ENCODE peak calls at places on chromosomes 6 and 20, in four cellular contexts. One of them, this sample, is unnamed.

GRCh38 chr6:14294270-14294951 is 176.8 kb downstream of the CD83 start:
- DNase-seq in naive B cell: no peak
- DNase-seq in activated T-cell treated with anti-CD3 and anti-CD28 coated beads for 1 hour: no peak
- DNase-seq in substantia nigra: no peak
- DNase-seq in this sample: no peak

GRCh38 chr6:33505544-33506330 is 51.4 kb downstream of the ZBTB9 start:
- DNase-seq in naive B cell: no peak
- DNase-seq in activated T-cell treated with anti-CD3 and anti-CD28 coated beads for 1 hour: no peak
- DNase-seq in substantia nigra: no peak
- DNase-seq in this sample: no peak

GRCh38 chr6:35213824-35214756 is at the start of gene SCUBE3:
- DNase-seq in naive B cell: peak; percentile 12
- DNase-seq in activated T-cell treated with anti-CD3 and anti-CD28 coated beads for 1 hour: no peak
- DNase-seq in substantia nigra: no peak
- DNase-seq in this sample: peak; percentile 50

GRCh38 chr6:34305497-34305896 is 56.7 kb upstream of the SMIM29 start:
- DNase-seq in naive B cell: no peak
- DNase-seq in activated T-cell treated with anti-CD3 and anti-CD28 coated beads for 1 hour: no peak
- DNase-seq in substantia nigra: no peak
- DNase-seq in this sample: no peak

GRCh38 chr6:30396833-30397479 is 52.0 kb downstream of the RPP21 start:
- DNase-seq in naive B cell: peak; percentile 78
- DNase-seq in activated T-cell treated with anti-CD3 and anti-CD28 coated beads for 1 hour: peak; percentile 88
- DNase-seq in substantia nigra: peak; percentile 24
- DNase-seq in this sample: peak; percentile 65

GRCh38 chr20:58555078-58555765 is 40.0 kb upstream of the APCDD1L start:
- DNase-seq in naive B cell: no peak
- DNase-seq in activated T-cell treated with anti-CD3 and anti-CD28 coated beads for 1 hour: no peak
- DNase-seq in substantia nigra: no peak
- DNase-seq in this sample: peak; percentile 82

GRCh38 chr6:37690964-37691735 is 6.5 kb downstream of the MDGA1 start:
- DNase-seq in naive B cell: no peak
- DNase-seq in activated T-cell treated with anti-CD3 and anti-CD28 coated beads for 1 hour: no peak
- DNase-seq in substantia nigra: no peak
- DNase-seq in this sample: peak; percentile 44

GRCh38 chr6:16551466-16551865 is 209.8 kb downstream of the ATXN1 start:
- DNase-seq in naive B cell: no peak
- DNase-seq in activated T-cell treated with anti-CD3 and anti-CD28 coated beads for 1 hour: no peak
- DNase-seq in substantia nigra: no peak
- DNase-seq in this sample: no peak

GRCh38 chr6:4970739-4971395 is 33.0 kb downstream of the RPP40 start:
- DNase-seq in naive B cell: no peak
- DNase-seq in activated T-cell treated with anti-CD3 and anti-CD28 coated beads for 1 hour: no peak
- DNase-seq in substantia nigra: no peak
- DNase-seq in this sample: no peak

This sample was measured in epithelial cell of esophagus.